ENCODE peak calls at places on chromosomes 16 and 17, in six cellular contexts. R is T-helper 1 cell, Y is HFF-Myc, L is amniotic stem cell, I is heart right ventricle, O is HFFc6. A is an unnamed sample.

GRCh38 chr17:28741358-28742349 is 2.2 kb upstream of the TRAF4 start:
- DNase-seq in R (no peak), Y (no peak), L (no peak), I (no peak), O (no peak), A (no peak)

GRCh38 chr17:75518201-75518600 is 1.9 kb downstream of the TSEN54 start:
- DNase-seq in R (peak), Y (no peak), L (no peak), I (no peak), O (no peak), A (no peak)

GRCh38 chr16:29858149-29858899 is 4.7 kb downstream of the CDIPT start:
- DNase-seq in R (no peak), Y (no peak), L (no peak), I (no peak), O (no peak), A (no peak)

GRCh38 chr16:51577621-51578303 is 426.7 kb upstream of the SALL1 start:
- DNase-seq in R (peak), Y (no peak), L (no peak), I (no peak), O (no peak), A (no peak)

GRCh38 chr17:67974598-67975066 is 21.6 kb downstream of the C17orf58 start:
- DNase-seq in R (no peak), Y (no peak), L (no peak), I (no peak), O (no peak), A (no peak)

GRCh38 chr16:84633622-84634021 is 14.7 kb upstream of the KLHL36 start:
- DNase-seq in R (no peak), Y (no peak), L (no peak), I (peak), O (no peak), A (no peak)

GRCh38 chr17:61253937-61254677 is 145.5 kb upstream of the TBX2 start:
- DNase-seq in R (no peak), Y (no peak), L (no peak), I (no peak), O (no peak), A (no peak)

GRCh38 chr16:84193480-84193879 is 2.5 kb downstream of the ADAD2 start:
- DNase-seq in R (no peak), Y (no peak), L (no peak), I (no peak), O (no peak), A (no peak)

GRCh38 chr16:54403580-54403979 is 117.0 kb upstream of the IRX3 start:
- DNase-seq in R (no peak), Y (no peak), L (no peak), I (no peak), O (no peak), A (no peak)

GRCh38 chr16:66731101-66731500 is 20.3 kb downstream of the DYNC1LI2 start:
- DNase-seq in R (no peak), Y (no peak), L (no peak), I (no peak), O (no peak), A (no peak)

GRCh38 chr17:19716108-19717030 is at the start of gene SLC47A2:
- DNase-seq in R (no peak), Y (no peak), L (no peak), I (peak), O (no peak), A (no peak)

GRCh38 chr16:85168732-85169256 is 56.5 kb upstream of the CIBAR2 start:
- DNase-seq in R (no peak), Y (no peak), L (no peak), I (peak), O (peak), A (no peak)

A was measured in non-pigmented ciliary epithelial cell.